ENCODE peak calls at places on chromosome 4, in four cellular contexts. J is A549, S is WTC11, H is K562. D is an unnamed sample.

GRCh38 chr4:152357206-152357605 is 178.7 kb downstream of the FBXW7 start:
- DNase-seq in J (no peak), S (no peak), H (no peak), D (peak; percentile 50)

GRCh38 chr4:76504613-76505465 is 69.8 kb downstream of the SHROOM3 start:
- DNase-seq in J (peak; percentile 33), S (no peak), H (peak; percentile 16), D (peak; percentile 46)

GRCh38 chr4:14399919-14400706 is 602.2 kb upstream of the CPEB2 start:
- DNase-seq in J (no peak), S (no peak), H (no peak), D (peak; percentile 33)

GRCh38 chr4:24672871-24673270 is 88.5 kb upstream of the DHX15 start:
- DNase-seq in J (no peak), S (no peak), H (no peak), D (no peak)

GRCh38 chr4:163673848-163674702 is 179.6 kb downstream of the TMA16 start:
- DNase-seq in J (no peak), S (no peak), H (no peak), D (no peak)

GRCh38 chr4:102438873-102439614 is 62.1 kb upstream of the NFKB1 start:
- DNase-seq in J (peak; percentile 8), S (no peak), H (no peak), D (no peak)

GRCh38 chr4:85672116-85672515 is 197.2 kb downstream of the ARHGAP24 start:
- DNase-seq in J (no peak), S (no peak), H (no peak), D (no peak)

GRCh38 chr4:186584912-186585311 is 29.5 kb upstream of the MTNR1A start:
- DNase-seq in J (no peak), S (no peak), H (no peak), D (no peak)

GRCh38 chr4:75514949-75515612 is 808 bp downstream of the THAP6 start:
- DNase-seq in J (no peak), S (no peak), H (no peak), D (peak; percentile 18)

GRCh38 chr4:55098805-55099204 is 26.6 kb downstream of the KDR start:
- DNase-seq in J (no peak), S (no peak), H (no peak), D (no peak)

GRCh38 chr4:133799916-133800315 is 401.7 kb downstream of the PABPC4L start:
- DNase-seq in J (no peak), S (no peak), H (no peak), D (no peak)

GRCh38 chr4:100929753-100930152 is 411.9 kb upstream of the EMCN start:
- DNase-seq in J (no peak), S (no peak), H (no peak), D (no peak)

GRCh38 chr4:26093561-26093960 is 179.5 kb downstream of the SMIM20 start:
- DNase-seq in J (no peak), S (no peak), H (no peak), D (no peak)

GRCh38 chr4:41734366-41734765 is 14.2 kb downstream of the PHOX2B start:
- DNase-seq in J (no peak), S (no peak), H (no peak), D (peak; percentile 9)

GRCh38 chr4:55346851-55347255 is 811 bp downstream of the SRD5A3 start:
- DNase-seq in J (no peak), S (no peak), H (no peak), D (no peak)

GRCh38 chr4:70816894-70817293 is 22.8 kb downstream of the GRSF1 start:
- DNase-seq in J (no peak), S (no peak), H (no peak), D (no peak)

GRCh38 chr4:142282870-142283431 is 563.1 kb downstream of the INPP4B start:
- DNase-seq in J (no peak), S (no peak), H (no peak), D (peak; percentile 10)

DNA sequence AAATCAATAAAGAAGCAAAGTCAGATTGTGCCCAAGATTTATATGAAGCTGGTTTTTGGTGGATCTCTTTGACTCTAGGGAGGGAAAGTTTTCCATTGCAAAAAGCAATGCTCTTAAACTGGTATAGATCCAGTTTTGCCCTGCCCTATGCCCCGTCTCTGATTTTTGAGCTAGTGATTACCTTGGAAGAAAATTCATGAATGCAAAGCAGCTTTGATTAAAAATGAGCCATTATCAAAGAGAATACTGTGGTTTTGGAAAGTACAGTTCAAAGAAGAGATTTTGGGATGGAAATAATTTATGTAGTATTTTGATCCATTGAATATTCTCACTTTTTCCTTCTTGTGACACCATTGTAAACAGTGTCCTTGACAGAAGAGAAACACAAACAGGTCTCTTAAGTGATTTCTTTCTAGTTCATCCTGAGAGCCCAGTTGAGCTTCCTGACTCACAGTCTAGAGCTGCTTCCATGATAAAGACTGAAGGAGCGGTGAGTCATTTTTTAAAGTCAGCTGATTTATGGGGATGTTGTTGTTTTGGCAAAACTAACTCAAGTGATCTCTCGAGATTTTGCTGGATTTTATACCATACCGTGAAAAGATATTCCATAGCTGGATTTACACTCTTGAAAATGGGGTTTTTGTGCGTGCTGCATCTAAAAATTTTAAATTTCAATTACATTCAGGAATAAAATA is 76.7 kb downstream of the AFF1 start:
- DNase-seq in J (peak; percentile 49), S (no peak), H (no peak), D (peak; percentile 37)
- TF ChIP-seq MAX in J (no peak), S (no peak), H (no peak), D (no peak)

GRCh38 chr4:3347871-3348270 is 55.0 kb downstream of the RGS12 start:
- DNase-seq in J (no peak), S (no peak), H (no peak), D (no peak)

GRCh38 chr4:3344596-3344995 is 51.8 kb downstream of the RGS12 start:
- DNase-seq in J (no peak), S (no peak), H (no peak), D (no peak)

GRCh38 chr4:3344104-3344503 is 51.3 kb downstream of the RGS12 start:
- DNase-seq in J (no peak), S (no peak), H (no peak), D (no peak)

GRCh38 chr4:3345384-3345783 is 52.6 kb downstream of the RGS12 start:
- DNase-seq in J (no peak), S (no peak), H (no peak), D (no peak)

GRCh38 chr4:3346146-3346545 is 53.3 kb downstream of the RGS12 start:
- DNase-seq in J (peak; percentile 63), S (no peak), H (peak; percentile 69), D (peak; percentile 90)
- TF ChIP-seq MAX in J (no peak), S (no peak), H (no peak), D (peak; percentile 46)

GRCh38 chr4:107801766-107802211 is 22.9 kb upstream of the SGMS2 start:
- DNase-seq in J (no peak), S (no peak), H (no peak), D (no peak)
- TF ChIP-seq MAX in J (no peak), S (no peak), H (no peak), D (no peak)

GRCh38 chr4:138450546-138450945 is 208.4 kb upstream of the SLC7A11 start:
- DNase-seq in J (no peak), S (no peak), H (no peak), D (no peak)
- TF ChIP-seq MAX in J (no peak), S (no peak), H (no peak), D (no peak)

DNA sequence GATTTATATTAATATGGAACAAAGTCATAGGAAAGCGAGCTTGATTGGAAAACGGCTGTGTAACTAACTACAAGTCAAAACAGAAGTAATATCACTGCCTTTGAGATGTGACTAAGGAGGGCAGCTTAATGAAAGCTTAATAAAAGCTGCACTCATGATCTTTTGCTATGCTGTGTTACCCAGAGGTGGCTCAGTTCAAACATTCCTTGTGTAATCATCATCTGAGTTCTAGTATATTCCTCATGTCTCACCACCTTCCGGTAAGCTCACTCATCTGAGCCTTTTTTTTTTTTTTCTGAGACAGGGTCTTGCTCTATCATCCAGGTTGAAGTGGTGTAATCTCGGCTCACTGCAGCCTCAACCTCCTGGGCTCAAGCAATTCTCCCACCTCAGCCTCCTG is 5.0 kb downstream of the GRPEL1 start:
- DNase-seq in J (no peak), S (no peak), H (no peak), D (no peak)
- TF ChIP-seq MAX in J (no peak), S (no peak), H (no peak), D (no peak)

DNA sequence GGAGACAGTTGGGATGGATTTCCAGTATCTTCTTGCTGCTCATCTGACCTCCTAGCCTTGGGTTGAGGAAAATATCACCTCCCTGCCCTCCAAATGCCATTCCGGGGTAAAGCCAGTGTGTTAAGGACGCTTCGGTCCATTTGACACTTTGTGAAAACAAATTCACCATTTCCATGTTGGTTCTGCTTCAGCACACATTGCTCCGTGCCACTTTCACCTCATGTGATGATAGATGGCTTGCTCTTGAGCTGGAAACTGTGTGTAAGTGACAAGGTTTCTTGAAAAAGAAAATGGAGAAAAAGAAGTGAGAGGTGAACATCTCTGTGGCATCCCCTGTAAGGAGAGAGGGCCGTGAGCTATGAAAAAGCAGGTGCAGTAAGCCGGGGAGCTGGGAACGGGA is 256.1 kb upstream of the PGRMC2 start:
- DNase-seq in J (no peak), S (no peak), H (no peak), D (no peak)
- TF ChIP-seq MAX in J (no peak), S (no peak), H (no peak), D (no peak)

DNA sequence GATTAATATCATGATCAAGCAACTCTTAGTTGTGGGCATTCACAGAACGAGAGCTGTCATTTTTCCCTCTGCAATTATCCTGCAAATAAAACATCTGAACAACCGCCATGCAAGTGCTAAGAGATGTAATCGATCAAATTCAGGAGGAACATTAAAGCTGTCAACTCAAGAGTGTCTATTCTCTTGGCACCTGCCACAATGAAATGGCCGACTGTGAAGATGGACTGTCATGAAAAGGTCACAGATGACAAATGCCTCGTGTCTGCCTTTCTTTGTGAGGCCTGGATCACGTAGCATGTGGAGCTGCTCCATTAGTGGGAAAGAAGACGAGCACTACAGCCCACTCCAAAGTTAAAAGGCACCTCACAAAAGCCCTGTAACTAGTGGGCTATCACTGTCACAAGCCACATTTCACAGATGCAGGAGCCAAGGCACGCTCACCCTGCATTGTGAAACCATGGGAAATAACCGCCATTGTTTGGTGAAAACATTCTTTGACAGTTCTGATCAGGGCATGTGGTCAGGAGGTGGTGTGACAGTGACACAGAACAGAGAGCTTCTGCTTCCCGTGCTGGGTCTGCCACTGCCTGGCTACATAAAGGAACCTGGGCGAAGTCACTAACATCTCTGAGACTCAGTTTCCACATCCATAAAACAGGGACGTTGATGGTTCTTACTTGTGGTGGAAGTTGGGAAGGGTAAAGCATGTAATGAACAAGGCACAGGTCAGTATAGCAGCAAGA is 98.9 kb downstream of the EVC2 start:
- DNase-seq in J (no peak), S (no peak), H (no peak), D (peak; percentile 8)
- TF ChIP-seq MAX in J (no peak), S (no peak), H (no peak), D (no peak)